ENCODE peak calls at places on chromosome 21, in eight cellular contexts. T is brain microvascular endothelial cell; H is T-cell; E is AG08395; M is dermis microvascular lymphatic vessel endothelial cell; Q is NCI-H345; V is stimulated activated CD8-positive, alpha-beta memory T cell treated with anti-CD3 and anti-CD28 coated beads, Interleukin-15, amount 100 ng/mL, for 1 hour; U is LoVo. S is an unnamed sample.

GRCh38 chr21:34367320-34367935 is 3.6 kb downstream of the KCNE2 start:
- DNase-seq in T (peak; percentile 64), H (peak; percentile 24), E (peak; percentile 73), M (peak; percentile 64), Q (peak; percentile 80), V (no peak), U (peak; percentile 58), S (peak; percentile 78)

GRCh38 chr21:44406953-44407352 is 48.4 kb upstream of the LRRC3 start:
- DNase-seq in T (no peak), H (no peak), E (no peak), M (no peak), Q (no peak), V (no peak), U (no peak), S (no peak)

GRCh38 chr21:44934797-44935532 is 4.9 kb upstream of the SLX9 start:
- DNase-seq in T (no peak), H (no peak), E (no peak), M (no peak), Q (no peak), V (no peak), U (no peak), S (no peak)

GRCh38 chr21:35664683-35665082 is 395.6 kb downstream of the SETD4 start:
- DNase-seq in T (no peak), H (no peak), E (no peak), M (no peak), Q (no peak), V (no peak), U (peak; percentile 41), S (no peak)

GRCh38 chr21:41235214-41235613 is 67.3 kb downstream of the BACE2 start:
- DNase-seq in T (no peak), H (no peak), E (no peak), M (peak; percentile 83), Q (peak; percentile 48), V (no peak), U (no peak), S (no peak)

GRCh38 chr21:32371913-32372314 is 20.9 kb downstream of the URB1 start:
- DNase-seq in T (peak; percentile 49), H (no peak), E (peak; percentile 82), M (peak; percentile 99), Q (no peak), V (no peak), U (no peak), S (peak; percentile 83)

GRCh38 chr21:25080706-25081495 is 526.4 kb downstream of the MRPL39 start:
- DNase-seq in T (no peak), H (no peak), E (peak; percentile 2), M (no peak), Q (no peak), V (no peak), U (no peak), S (no peak)

GRCh38 chr21:33036430-33037162 is 10.9 kb downstream of the OLIG2 start:
- DNase-seq in T (peak; percentile 55), H (no peak), E (peak; percentile 67), M (peak; percentile 90), Q (no peak), V (no peak), U (no peak), S (no peak)

GRCh38 chr21:39088831-39089380 is 94.3 kb downstream of the PSMG1 start:
- DNase-seq in T (peak; percentile 58), H (no peak), E (peak; percentile 58), M (peak; percentile 72), Q (no peak), V (no peak), U (no peak), S (peak; percentile 55)

GRCh38 chr21:43733060-43733459 is 14.1 kb downstream of the PDXK start:
- DNase-seq in T (no peak), H (peak; percentile 26), E (no peak), M (no peak), Q (no peak), V (no peak), U (no peak), S (no peak)

GRCh38 chr21:33286600-33287456 is 20.7 kb downstream of the IL10RB start:
- DNase-seq in T (peak; percentile 48), H (no peak), E (peak; percentile 33), M (peak; percentile 80), Q (peak; percentile 56), V (no peak), U (peak; percentile 89), S (peak; percentile 82)

GRCh38 chr21:46562472-46562871 is 42.4 kb downstream of the S100B start:
- DNase-seq in T (no peak), H (no peak), E (no peak), M (no peak), Q (no peak), V (no peak), U (no peak), S (no peak)

S was measured in fibroblast of the conjunctiva.